ENCODE peak calls at places on chromosomes 2 and 18, in eight cellular contexts. One of them, this sample, is unnamed.

GRCh38 chr2:204104821-204105220 is 168.3 kb downstream of the ICOS start:
- DNase-seq in stimulated activated CD4-positive, alpha-beta T cell treated with anti-CD3 and anti-CD28 coated beads, Interleukin-4, amount 100 ng/mL, for 4 hours: no peak
- DNase-seq in GM04504: no peak
- DNase-seq in left lobe of liver: no peak
- DNase-seq in hepatic stellate cell: no peak
- DNase-seq in type B pancreatic cell: no peak
- DNase-seq in A549: no peak
- DNase-seq in NCI-H774: no peak
- DNase-seq in this sample: no peak

GRCh38 chr2:73202156-73203054 is at the start of gene NOTO:
- DNase-seq in GM04504: no peak
- DNase-seq in left lobe of liver: no peak
- DNase-seq in hepatic stellate cell: no peak
- DNase-seq in stimulated activated CD4-positive, alpha-beta T cell treated with anti-CD3 and anti-CD28 coated beads, Interleukin-4, amount 100 ng/mL, for 4 hours: no peak
- DNase-seq in type B pancreatic cell: no peak
- DNase-seq in NCI-H774: no peak
- DNase-seq in A549: no peak
- DNase-seq in this sample: no peak

GRCh38 chr2:240922982-240923537 is 16.9 kb downstream of the CROCC2 start:
- DNase-seq in hepatic stellate cell: no peak
- DNase-seq in type B pancreatic cell: no peak
- DNase-seq in stimulated activated CD4-positive, alpha-beta T cell treated with anti-CD3 and anti-CD28 coated beads, Interleukin-4, amount 100 ng/mL, for 4 hours: no peak
- DNase-seq in left lobe of liver: peak
- DNase-seq in NCI-H774: no peak
- DNase-seq in A549: peak
- DNase-seq in GM04504: no peak
- DNase-seq in this sample: no peak

GRCh38 chr2:232336241-232336736 is 42.3 kb upstream of the ALPP start:
- DNase-seq in type B pancreatic cell: peak
- DNase-seq in left lobe of liver: peak
- DNase-seq in A549: no peak
- DNase-seq in NCI-H774: no peak
- DNase-seq in hepatic stellate cell: no peak
- DNase-seq in GM04504: no peak
- DNase-seq in stimulated activated CD4-positive, alpha-beta T cell treated with anti-CD3 and anti-CD28 coated beads, Interleukin-4, amount 100 ng/mL, for 4 hours: peak
- DNase-seq in this sample: no peak

GRCh38 chr2:169131587-169132512 is 62.5 kb downstream of the DHRS9 start:
- DNase-seq in A549: peak
- DNase-seq in stimulated activated CD4-positive, alpha-beta T cell treated with anti-CD3 and anti-CD28 coated beads, Interleukin-4, amount 100 ng/mL, for 4 hours: no peak
- DNase-seq in NCI-H774: peak
- DNase-seq in type B pancreatic cell: no peak
- DNase-seq in hepatic stellate cell: peak
- DNase-seq in left lobe of liver: no peak
- DNase-seq in GM04504: peak
- DNase-seq in this sample: no peak

GRCh38 chr2:237154050-237154638 is 68.5 kb downstream of the COPS8 start:
- DNase-seq in left lobe of liver: no peak
- DNase-seq in A549: peak
- DNase-seq in type B pancreatic cell: peak
- DNase-seq in GM04504: peak
- DNase-seq in stimulated activated CD4-positive, alpha-beta T cell treated with anti-CD3 and anti-CD28 coated beads, Interleukin-4, amount 100 ng/mL, for 4 hours: peak
- DNase-seq in NCI-H774: no peak
- DNase-seq in hepatic stellate cell: no peak
- DNase-seq in this sample: no peak

GRCh38 chr2:6793371-6793770 is 72.3 kb downstream of the CMPK2 start:
- DNase-seq in type B pancreatic cell: no peak
- DNase-seq in hepatic stellate cell: no peak
- DNase-seq in GM04504: no peak
- DNase-seq in left lobe of liver: no peak
- DNase-seq in stimulated activated CD4-positive, alpha-beta T cell treated with anti-CD3 and anti-CD28 coated beads, Interleukin-4, amount 100 ng/mL, for 4 hours: no peak
- DNase-seq in NCI-H774: no peak
- DNase-seq in A549: peak
- DNase-seq in this sample: no peak

GRCh38 chr2:132929786-132930185 is 259.8 kb upstream of the LYPD1 start:
- DNase-seq in type B pancreatic cell: no peak
- DNase-seq in GM04504: no peak
- DNase-seq in NCI-H774: no peak
- DNase-seq in hepatic stellate cell: no peak
- DNase-seq in A549: no peak
- DNase-seq in left lobe of liver: no peak
- DNase-seq in stimulated activated CD4-positive, alpha-beta T cell treated with anti-CD3 and anti-CD28 coated beads, Interleukin-4, amount 100 ng/mL, for 4 hours: no peak
- DNase-seq in this sample: no peak

GRCh38 chr2:126662623-126663022 is 6.7 kb downstream of the GYPC start:
- DNase-seq in type B pancreatic cell: no peak
- DNase-seq in stimulated activated CD4-positive, alpha-beta T cell treated with anti-CD3 and anti-CD28 coated beads, Interleukin-4, amount 100 ng/mL, for 4 hours: no peak
- DNase-seq in hepatic stellate cell: no peak
- DNase-seq in left lobe of liver: no peak
- DNase-seq in NCI-H774: peak
- DNase-seq in GM04504: no peak
- DNase-seq in A549: no peak
- DNase-seq in this sample: no peak

GRCh38 chr2:6826081-6826913 is 39.4 kb downstream of the CMPK2 start:
- DNase-seq in type B pancreatic cell: no peak
- DNase-seq in A549: peak
- DNase-seq in GM04504: peak
- DNase-seq in stimulated activated CD4-positive, alpha-beta T cell treated with anti-CD3 and anti-CD28 coated beads, Interleukin-4, amount 100 ng/mL, for 4 hours: peak
- DNase-seq in hepatic stellate cell: peak
- DNase-seq in NCI-H774: no peak
- DNase-seq in left lobe of liver: no peak
- DNase-seq in this sample: peak

GRCh38 chr2:30232027-30232800 is 880 bp downstream of the LBH start:
- DNase-seq in stimulated activated CD4-positive, alpha-beta T cell treated with anti-CD3 and anti-CD28 coated beads, Interleukin-4, amount 100 ng/mL, for 4 hours: peak
- DNase-seq in GM04504: no peak
- DNase-seq in type B pancreatic cell: peak
- DNase-seq in NCI-H774: no peak
- DNase-seq in hepatic stellate cell: peak
- DNase-seq in A549: peak
- DNase-seq in left lobe of liver: no peak
- DNase-seq in this sample: no peak

GRCh38 chr2:26970928-26971627 is 641 bp downstream of the MAPRE3 start:
- DNase-seq in GM04504: no peak
- DNase-seq in left lobe of liver: no peak
- DNase-seq in hepatic stellate cell: peak
- DNase-seq in type B pancreatic cell: no peak
- DNase-seq in stimulated activated CD4-positive, alpha-beta T cell treated with anti-CD3 and anti-CD28 coated beads, Interleukin-4, amount 100 ng/mL, for 4 hours: no peak
- DNase-seq in A549: no peak
- DNase-seq in NCI-H774: no peak
- DNase-seq in this sample: no peak

GRCh38 chr18:36780748-36781147 is 48.1 kb downstream of the TPGS2 start:
- DNase-seq in stimulated activated CD4-positive, alpha-beta T cell treated with anti-CD3 and anti-CD28 coated beads, Interleukin-4, amount 100 ng/mL, for 4 hours: no peak
- DNase-seq in type B pancreatic cell: no peak
- DNase-seq in left lobe of liver: no peak
- DNase-seq in NCI-H774: no peak
- DNase-seq in GM04504: no peak
- DNase-seq in A549: no peak
- DNase-seq in hepatic stellate cell: no peak
- DNase-seq in this sample: no peak

GRCh38 chr2:110984654-110985053 is 136.1 kb upstream of the BCL2L11 start:
- DNase-seq in hepatic stellate cell: no peak
- DNase-seq in GM04504: no peak
- DNase-seq in NCI-H774: no peak
- DNase-seq in A549: no peak
- DNase-seq in type B pancreatic cell: no peak
- DNase-seq in stimulated activated CD4-positive, alpha-beta T cell treated with anti-CD3 and anti-CD28 coated beads, Interleukin-4, amount 100 ng/mL, for 4 hours: no peak
- DNase-seq in left lobe of liver: no peak
- DNase-seq in this sample: no peak

This sample was measured in 8988T.